ENCODE peak calls at places on chromosomes 5 and 9, in seven cellular contexts. G, C, V, N, Y, O and E are unnamed samples.

GRCh38 chr5:180090769-180091546 is 19.4 kb upstream of the RNF130 start:
- DNase-seq in G (no peak), C (peak; percentile 36), V (no peak), N (peak; percentile 89), Y (peak; percentile 56), O (no peak), E (peak; percentile 59)

GRCh38 chr9:2745560-2746380 is 28.5 kb downstream of the KCNV2 start:
- DNase-seq in G (peak; percentile 41), C (no peak), V (no peak), N (no peak), Y (no peak), O (no peak), E (no peak)

GRCh38 chr9:4339783-4340335 is 40.0 kb upstream of the GLIS3 start:
- DNase-seq in G (no peak), C (no peak), V (no peak), N (no peak), Y (no peak), O (no peak), E (no peak)

GRCh38 chr5:150329881-150330876 is 27.3 kb upstream of the TCOF1 start:
- DNase-seq in G (no peak), C (no peak), V (no peak), N (no peak), Y (no peak), O (no peak), E (no peak)

GRCh38 chr9:113963914-113964739 is 88.0 kb downstream of the ZNF618 start:
- DNase-seq in G (no peak), C (peak; percentile 40), V (no peak), N (peak; percentile 30), Y (no peak), O (no peak), E (no peak)

GRCh38 chr9:136474974-136475865 is 7.6 kb downstream of the SEC16A start:
- DNase-seq in G (no peak), C (no peak), V (no peak), N (no peak), Y (no peak), O (no peak), E (no peak)

GRCh38 chr9:104993291-104993963 is 65.5 kb upstream of the ABCA1 start:
- DNase-seq in G (no peak), C (peak; percentile 91), V (no peak), N (peak; percentile 95), Y (peak; percentile 52), O (no peak), E (peak; percentile 52)

GRCh38 chr5:76269259-76269958 is 133.7 kb upstream of the IQGAP2 start:
- DNase-seq in G (no peak), C (peak; percentile 10), V (no peak), N (no peak), Y (no peak), O (no peak), E (no peak)

GRCh38 chr5:109656829-109657228 is 32.9 kb upstream of the MAN2A1 start:
- DNase-seq in G (no peak), C (peak; percentile 96), V (no peak), N (no peak), Y (no peak), O (no peak), E (no peak)

GRCh38 chr5:10590226-10591047 is 26.6 kb downstream of the ANKRD33B start:
- DNase-seq in G (peak; percentile 51), C (peak; percentile 77), V (no peak), N (peak; percentile 88), Y (no peak), O (no peak), E (no peak)

GRCh38 chr5:179768326-179769085 is 25.3 kb upstream of the LTC4S start:
- DNase-seq in G (peak; percentile 34), C (peak; percentile 25), V (no peak), N (peak; percentile 69), Y (no peak), O (no peak), E (no peak)

GRCh38 chr5:127517480-127518318 is at the start of gene PRRC1:
- DNase-seq in G (peak; percentile 94), C (peak; percentile 83), V (peak; percentile 4), N (peak; percentile 91), Y (peak; percentile 84), O (peak; percentile 84), E (peak; percentile 81)

GRCh38 chr9:36560813-36561212 is 11.9 kb upstream of the MELK start:
- DNase-seq in G (no peak), C (peak; percentile 48), V (no peak), N (peak; percentile 64), Y (no peak), O (no peak), E (no peak)

GRCh38 chr9:110601098-110601497 is 21.6 kb upstream of the SVEP1 start:
- DNase-seq in G (no peak), C (no peak), V (no peak), N (peak; percentile 54), Y (no peak), O (no peak), E (no peak)

GRCh38 chr5:153159611-153160010 is 330.9 kb upstream of the GRIA1 start:
- DNase-seq in G (no peak), C (peak; percentile 81), V (no peak), N (no peak), Y (no peak), O (no peak), E (no peak)

GRCh38 chr9:70553718-70554673 is 139.5 kb upstream of the KLF9 start:
- DNase-seq in G (no peak), C (peak; percentile 89), V (no peak), N (peak; percentile 73), Y (no peak), O (no peak), E (no peak)

GRCh38 chr5:116495786-116496185 is 78.8 kb downstream of the SEMA6A start:
- DNase-seq in G (no peak), C (no peak), V (no peak), N (no peak), Y (no peak), O (no peak), E (no peak)

GRCh38 chr9:135702002-135702721 is at the start of gene KCNT1:
- DNase-seq in G (peak; percentile 99), C (peak; percentile 8), V (no peak), N (peak; percentile 71), Y (peak; percentile 46), O (peak; percentile 88), E (no peak)

GRCh38 chr9:14205463-14205862 is 108.5 kb downstream of the NFIB start:
- DNase-seq in G (no peak), C (peak; percentile 98), V (no peak), N (no peak), Y (no peak), O (no peak), E (no peak)

GRCh38 chr5:149887622-149888183 is 56.9 kb downstream of the PDE6A start:
- DNase-seq in G (no peak), C (peak; percentile 97), V (no peak), N (no peak), Y (no peak), O (no peak), E (no peak)

DNA sequence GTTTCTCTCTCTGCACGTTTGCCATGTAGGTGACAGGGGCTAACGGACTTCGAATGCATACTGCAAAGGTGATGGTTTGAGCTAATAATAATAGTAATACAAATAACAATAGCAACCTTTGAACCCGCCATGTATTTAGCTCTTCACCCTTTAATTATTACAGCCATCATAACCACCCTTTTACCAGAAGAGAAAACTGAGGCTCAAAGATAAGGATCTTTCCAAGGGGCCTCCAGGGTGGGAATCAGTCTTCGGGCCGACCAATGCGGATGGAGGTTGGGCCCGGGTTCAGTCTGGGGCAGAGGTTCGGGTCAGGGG is 494 bp downstream of the CDKN2AIPNL start:
- DNase-seq in G (no peak), C (no peak), V (no peak), N (no peak), Y (no peak), O (no peak), E (no peak)
- H3K27ac ChIP-seq in G (peak overlapping the region; percentile 25), C (peak overlapping the region; percentile 62), V (peak overlapping the region; percentile 94), N (peak overlapping the region; percentile 76), Y (peak overlapping the region; percentile 89), O (no peak overlapping the region), E (peak overlapping the region; percentile 77)

DNA sequence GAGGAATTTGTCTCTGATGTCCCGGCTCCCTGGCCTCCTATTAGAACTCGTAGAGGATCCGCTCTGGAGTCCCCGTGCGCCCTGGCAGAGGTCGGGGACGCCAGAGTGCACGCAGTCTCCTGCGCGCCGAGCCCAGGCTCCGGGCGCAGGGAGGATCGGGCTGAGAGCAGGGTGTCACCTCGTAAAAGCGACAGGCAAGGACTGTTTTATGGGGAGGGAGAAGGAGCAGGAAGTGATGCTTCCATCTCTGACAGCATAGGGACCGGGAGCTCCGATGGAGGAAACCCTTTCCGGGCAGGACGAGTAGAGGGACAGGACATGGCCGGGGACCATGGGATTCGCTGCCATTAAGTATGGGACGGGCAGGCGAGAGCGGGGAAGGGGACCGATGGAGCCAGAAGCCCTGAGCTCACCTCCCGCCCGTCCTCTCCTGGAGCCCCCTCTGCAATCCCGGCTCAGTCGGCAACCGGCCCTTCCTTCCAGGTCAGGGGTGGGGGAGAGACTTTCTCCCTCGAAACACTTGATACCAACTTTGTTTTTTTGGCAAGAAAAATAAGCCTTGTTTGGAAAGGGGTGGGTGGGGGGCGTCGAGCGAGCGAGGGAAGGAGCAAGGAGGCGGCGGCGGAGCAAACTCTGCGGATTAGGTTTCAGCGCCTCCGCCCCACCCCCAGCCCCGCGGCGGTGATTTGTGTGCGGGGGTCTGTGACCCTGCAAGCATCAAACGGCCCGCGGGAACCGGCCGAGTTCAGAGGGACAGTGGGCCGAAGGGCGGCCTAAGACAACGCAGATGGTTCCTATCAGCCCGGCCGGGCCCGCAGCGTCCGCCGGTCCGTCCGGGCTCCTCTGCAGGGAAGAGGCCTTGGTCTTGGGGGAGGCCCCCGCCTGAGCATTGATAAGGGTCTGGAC is 12.6 kb downstream of the LMX1B start:
- DNase-seq in G (no peak), C (no peak), V (no peak), N (peak; percentile 70), Y (no peak), O (no peak), E (no peak)
- H3K4me3 ChIP-seq in G (no peak overlapping the region), C (no peak overlapping the region), V (no peak overlapping the region), N (peak overlapping the region; percentile 58), Y (peak overlapping the region; percentile 62), O (peak overlapping the region; percentile 5), E (no peak overlapping the region)

GRCh38 chr5:157381746-157382145 is 78.3 kb upstream of the NIPAL4 start:
- DNase-seq in G (no peak), C (no peak), V (no peak), N (no peak), Y (no peak), O (no peak), E (no peak)
- H3K27ac ChIP-seq in G (peak overlapping the region; percentile 99), C (no peak overlapping the region), V (no peak overlapping the region), N (no peak overlapping the region), Y (peak overlapping the region; percentile 18), O (no peak overlapping the region), E (no peak overlapping the region)

DNA sequence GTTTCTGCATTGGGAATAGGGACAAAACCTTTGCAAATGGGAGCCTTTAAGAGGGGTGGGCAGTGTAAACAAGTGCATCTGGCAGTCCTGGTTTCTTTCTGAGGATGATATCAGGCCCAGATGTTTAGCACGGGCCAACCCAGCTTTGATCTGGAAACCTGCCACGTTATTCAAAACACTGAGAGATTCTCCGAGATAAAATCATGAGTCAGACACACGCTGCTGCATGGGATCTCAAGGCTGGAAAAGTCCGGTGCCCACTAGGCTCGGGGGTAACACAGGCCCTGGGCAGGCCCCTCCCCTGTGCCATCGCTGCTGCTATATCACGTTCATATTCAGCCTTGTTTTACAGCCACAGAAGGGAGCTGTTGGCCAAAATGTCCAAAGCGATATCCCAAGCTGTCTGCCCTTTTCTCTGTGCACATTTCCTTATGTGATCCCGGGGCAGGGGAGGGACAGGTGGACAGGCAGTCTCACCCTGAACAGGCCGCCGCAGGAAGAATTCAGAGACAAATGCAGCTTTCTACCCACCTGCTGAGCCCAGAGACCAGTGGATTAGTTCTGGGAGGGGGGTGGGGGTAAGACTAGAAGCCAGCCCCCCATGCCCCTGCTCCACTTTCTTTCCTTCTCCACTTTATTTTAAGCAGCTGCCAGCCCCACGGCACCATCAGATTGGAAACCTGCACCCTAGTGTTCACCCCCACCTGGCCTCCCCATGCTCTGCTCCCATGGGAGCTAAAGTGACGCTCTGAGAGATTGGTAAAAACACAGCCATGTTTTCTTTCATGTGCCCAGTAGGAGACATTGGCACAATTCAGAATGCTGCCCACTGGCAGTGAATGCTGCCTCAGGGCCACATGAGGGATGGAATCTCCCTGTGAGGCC is 63.1 kb downstream of the TMOD1 start:
- DNase-seq in G (peak; percentile 83), C (peak; percentile 55), V (no peak), N (no peak), Y (peak; percentile 39), O (peak; percentile 29), E (no peak)
- H3K4me3 ChIP-seq in G (peak overlapping the region; percentile 10), C (no peak overlapping the region), V (no peak overlapping the region), N (no peak overlapping the region), Y (no peak overlapping the region), O (no peak overlapping the region), E (no peak overlapping the region)